ENCODE peak calls at places on chromosomes 5 and 9, in ten cellular contexts. One of them, this sample, is unnamed.

GRCh38 chr9:86943871-86944240 is 3.5 kb downstream of the GAS1 start:
- DNase-seq in fibroblast of lung: no peak
- DNase-seq in stomach: no peak
- DNase-seq in BE2C: no peak
- DNase-seq in HepG2: no peak
- DNase-seq in effector memory CD4-positive, alpha-beta T cell: no peak
- DNase-seq in BJ: no peak
- DNase-seq in GM06990: no peak
- DNase-seq in heart right ventricle: no peak
- DNase-seq in CD8-positive, alpha-beta T cell: no peak
- DNase-seq in this sample: no peak

GRCh38 chr5:11803436-11803835 is 100.8 kb downstream of the CTNND2 start:
- DNase-seq in fibroblast of lung: no peak
- DNase-seq in HepG2: no peak
- DNase-seq in CD8-positive, alpha-beta T cell: no peak
- DNase-seq in GM06990: no peak
- DNase-seq in BE2C: no peak
- DNase-seq in effector memory CD4-positive, alpha-beta T cell: no peak
- DNase-seq in stomach: no peak
- DNase-seq in heart right ventricle: no peak
- DNase-seq in BJ: no peak
- DNase-seq in this sample: no peak

GRCh38 chr5:65800775-65801174 is 78.8 kb downstream of the NLN start:
- DNase-seq in heart right ventricle: no peak
- DNase-seq in HepG2: no peak
- DNase-seq in CD8-positive, alpha-beta T cell: no peak
- DNase-seq in effector memory CD4-positive, alpha-beta T cell: no peak
- DNase-seq in BJ: no peak
- DNase-seq in stomach: no peak
- DNase-seq in fibroblast of lung: no peak
- DNase-seq in GM06990: no peak
- DNase-seq in BE2C: no peak
- DNase-seq in this sample: no peak

GRCh38 chr5:161064297-161064696 is 212.3 kb upstream of the ATP10B start:
- DNase-seq in effector memory CD4-positive, alpha-beta T cell: no peak
- DNase-seq in GM06990: no peak
- DNase-seq in BE2C: no peak
- DNase-seq in stomach: no peak
- DNase-seq in BJ: no peak
- DNase-seq in fibroblast of lung: no peak
- DNase-seq in CD8-positive, alpha-beta T cell: no peak
- DNase-seq in heart right ventricle: no peak
- DNase-seq in HepG2: no peak
- DNase-seq in this sample: no peak

GRCh38 chr9:35112257-35113020 is 3.2 kb downstream of the ATOSB start:
- DNase-seq in GM06990: no peak
- DNase-seq in stomach: no peak
- DNase-seq in effector memory CD4-positive, alpha-beta T cell: no peak
- DNase-seq in BJ: no peak
- DNase-seq in HepG2: no peak
- DNase-seq in fibroblast of lung: peak; percentile 75
- DNase-seq in BE2C: no peak
- DNase-seq in heart right ventricle: no peak
- DNase-seq in CD8-positive, alpha-beta T cell: no peak
- DNase-seq in this sample: no peak

GRCh38 chr5:1867114-1867814 is 15.5 kb downstream of the IRX4 start:
- DNase-seq in HepG2: no peak
- DNase-seq in BE2C: no peak
- DNase-seq in BJ: no peak
- DNase-seq in stomach: no peak
- DNase-seq in heart right ventricle: no peak
- DNase-seq in GM06990: no peak
- DNase-seq in effector memory CD4-positive, alpha-beta T cell: no peak
- DNase-seq in fibroblast of lung: no peak
- DNase-seq in CD8-positive, alpha-beta T cell: no peak
- DNase-seq in this sample: no peak

GRCh38 chr5:169263591-169263990 is 37.3 kb downstream of the SLIT3 start:
- DNase-seq in heart right ventricle: no peak
- DNase-seq in BE2C: no peak
- DNase-seq in BJ: no peak
- DNase-seq in CD8-positive, alpha-beta T cell: no peak
- DNase-seq in stomach: no peak
- DNase-seq in HepG2: no peak
- DNase-seq in fibroblast of lung: no peak
- DNase-seq in effector memory CD4-positive, alpha-beta T cell: no peak
- DNase-seq in GM06990: no peak
- DNase-seq in this sample: no peak

GRCh38 chr5:78691073-78691960 is 42.7 kb upstream of the LHFPL2 start:
- DNase-seq in stomach: no peak
- DNase-seq in BJ: no peak
- DNase-seq in GM06990: no peak
- DNase-seq in HepG2: no peak
- DNase-seq in BE2C: no peak
- DNase-seq in CD8-positive, alpha-beta T cell: no peak
- DNase-seq in heart right ventricle: no peak
- DNase-seq in effector memory CD4-positive, alpha-beta T cell: no peak
- DNase-seq in fibroblast of lung: peak; percentile 29
- DNase-seq in this sample: peak; percentile 29

GRCh38 chr5:67221487-67222242 is 25.1 kb upstream of the CD180 start:
- DNase-seq in heart right ventricle: no peak
- DNase-seq in GM06990: peak; percentile 62
- DNase-seq in effector memory CD4-positive, alpha-beta T cell: peak; percentile 34
- DNase-seq in BE2C: no peak
- DNase-seq in HepG2: no peak
- DNase-seq in fibroblast of lung: no peak
- DNase-seq in stomach: no peak
- DNase-seq in BJ: no peak
- DNase-seq in CD8-positive, alpha-beta T cell: peak; percentile 26
- DNase-seq in this sample: peak; percentile 48

GRCh38 chr5:65171645-65172044 is 310.1 kb downstream of the ADAMTS6 start:
- DNase-seq in GM06990: no peak
- DNase-seq in effector memory CD4-positive, alpha-beta T cell: no peak
- DNase-seq in HepG2: no peak
- DNase-seq in BJ: no peak
- DNase-seq in stomach: no peak
- DNase-seq in CD8-positive, alpha-beta T cell: no peak
- DNase-seq in heart right ventricle: no peak
- DNase-seq in BE2C: no peak
- DNase-seq in fibroblast of lung: no peak
- DNase-seq in this sample: no peak

GRCh38 chr9:96008502-96009222 is 133.2 kb downstream of the ERCC6L2 start:
- DNase-seq in BJ: no peak
- DNase-seq in BE2C: no peak
- DNase-seq in CD8-positive, alpha-beta T cell: no peak
- DNase-seq in GM06990: no peak
- DNase-seq in heart right ventricle: no peak
- DNase-seq in fibroblast of lung: peak; percentile 44
- DNase-seq in HepG2: no peak
- DNase-seq in effector memory CD4-positive, alpha-beta T cell: no peak
- DNase-seq in stomach: no peak
- DNase-seq in this sample: no peak

GRCh38 chr5:128378196-128378595 is 159.8 kb downstream of the FBN2 start:
- DNase-seq in stomach: no peak
- DNase-seq in BE2C: no peak
- DNase-seq in heart right ventricle: no peak
- DNase-seq in effector memory CD4-positive, alpha-beta T cell: no peak
- DNase-seq in BJ: no peak
- DNase-seq in GM06990: no peak
- DNase-seq in fibroblast of lung: no peak
- DNase-seq in CD8-positive, alpha-beta T cell: no peak
- DNase-seq in HepG2: no peak
- DNase-seq in this sample: no peak

GRCh38 chr5:54165687-54166086 is 144.7 kb downstream of the ARL15 start:
- DNase-seq in BE2C: no peak
- DNase-seq in stomach: no peak
- DNase-seq in BJ: no peak
- DNase-seq in heart right ventricle: no peak
- DNase-seq in GM06990: no peak
- DNase-seq in CD8-positive, alpha-beta T cell: no peak
- DNase-seq in HepG2: peak; percentile 11
- DNase-seq in fibroblast of lung: no peak
- DNase-seq in effector memory CD4-positive, alpha-beta T cell: no peak
- DNase-seq in this sample: no peak

GRCh38 chr5:54162184-54162583 is 148.2 kb downstream of the ARL15 start:
- DNase-seq in HepG2: no peak
- DNase-seq in fibroblast of lung: no peak
- DNase-seq in BJ: no peak
- DNase-seq in BE2C: no peak
- DNase-seq in stomach: no peak
- DNase-seq in CD8-positive, alpha-beta T cell: no peak
- DNase-seq in effector memory CD4-positive, alpha-beta T cell: no peak
- DNase-seq in heart right ventricle: no peak
- DNase-seq in GM06990: no peak
- DNase-seq in this sample: no peak

GRCh38 chr5:54159837-54160215 is 150.5 kb downstream of the ARL15 start:
- DNase-seq in CD8-positive, alpha-beta T cell: no peak
- DNase-seq in HepG2: no peak
- DNase-seq in fibroblast of lung: no peak
- DNase-seq in BJ: no peak
- DNase-seq in stomach: no peak
- DNase-seq in effector memory CD4-positive, alpha-beta T cell: no peak
- DNase-seq in heart right ventricle: no peak
- DNase-seq in GM06990: no peak
- DNase-seq in BE2C: no peak
- DNase-seq in this sample: no peak

GRCh38 chr5:54159153-54159836 is 151.1 kb downstream of the ARL15 start:
- DNase-seq in stomach: no peak
- DNase-seq in BJ: no peak
- DNase-seq in GM06990: no peak
- DNase-seq in HepG2: peak; percentile 7
- DNase-seq in fibroblast of lung: peak; percentile 14
- DNase-seq in BE2C: no peak
- DNase-seq in effector memory CD4-positive, alpha-beta T cell: no peak
- DNase-seq in heart right ventricle: no peak
- DNase-seq in CD8-positive, alpha-beta T cell: no peak
- DNase-seq in this sample: no peak

GRCh38 chr5:54160329-54160728 is 150.0 kb downstream of the ARL15 start:
- DNase-seq in stomach: no peak
- DNase-seq in fibroblast of lung: no peak
- DNase-seq in CD8-positive, alpha-beta T cell: no peak
- DNase-seq in BJ: no peak
- DNase-seq in BE2C: no peak
- DNase-seq in heart right ventricle: no peak
- DNase-seq in HepG2: no peak
- DNase-seq in effector memory CD4-positive, alpha-beta T cell: no peak
- DNase-seq in GM06990: no peak
- DNase-seq in this sample: no peak
- H3K36me3 ChIP-seq in stomach: no peaks in the 10 kb centered on the region
- H3K36me3 ChIP-seq in fibroblast of lung: no peaks in the 10 kb centered on the region
- H3K36me3 ChIP-seq in CD8-positive, alpha-beta T cell: no peaks in the 10 kb centered on the region
- H3K36me3 ChIP-seq in BJ: no peaks in the 10 kb centered on the region
- H3K36me3 ChIP-seq in BE2C: no peaks in the 10 kb centered on the region
- H3K36me3 ChIP-seq in heart right ventricle: no peaks in the 10 kb centered on the region
- H3K36me3 ChIP-seq in HepG2: no peaks in the 10 kb centered on the region
- H3K36me3 ChIP-seq in effector memory CD4-positive, alpha-beta T cell: no peaks in the 10 kb centered on the region
- H3K36me3 ChIP-seq in GM06990: no peaks in the 10 kb centered on the region
- H3K36me3 ChIP-seq in this sample: no peaks in the 10 kb centered on the region

DNA sequence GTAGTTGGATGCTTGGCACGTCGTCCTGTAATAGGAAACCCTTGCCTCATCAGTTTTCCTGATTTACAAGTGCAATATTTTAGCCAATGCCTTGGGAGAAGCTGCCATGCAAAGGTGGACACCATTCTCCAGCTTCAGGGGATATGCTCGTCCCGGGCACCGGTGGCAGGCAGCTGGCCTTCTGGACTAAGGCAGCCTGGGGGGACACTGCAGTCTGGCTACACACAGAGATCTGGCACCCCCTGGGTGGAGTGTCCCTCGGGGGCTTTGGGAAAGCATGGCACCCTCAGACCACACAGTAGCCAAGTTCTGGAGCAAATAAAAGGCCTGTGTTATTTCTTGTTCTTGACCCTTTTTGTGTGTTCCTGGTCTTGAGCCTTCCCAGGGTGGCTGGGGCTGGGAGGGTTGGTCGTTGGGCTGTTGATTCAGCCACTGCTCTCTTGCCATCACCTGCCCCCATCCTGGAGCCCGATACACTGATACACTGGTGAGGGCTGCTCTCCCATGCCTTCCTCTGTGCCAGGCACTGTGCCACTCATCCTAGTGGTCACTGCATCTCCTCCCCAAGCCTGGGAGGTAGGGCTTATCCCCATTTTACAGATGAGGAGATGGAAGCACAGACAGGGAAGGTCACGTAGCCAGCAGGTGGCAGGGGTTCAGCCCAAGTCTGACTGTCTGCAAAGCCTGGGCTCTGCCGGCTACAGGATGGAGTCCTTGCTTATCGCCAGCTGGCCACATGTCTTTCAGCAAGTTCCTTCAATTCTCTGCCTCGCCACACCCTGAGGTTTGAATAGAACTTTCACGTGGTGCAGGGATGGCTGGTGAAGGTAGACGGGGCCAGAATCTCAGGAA is 134.1 kb downstream of the RGS3 start:
- DNase-seq in CD8-positive, alpha-beta T cell: no peak
- DNase-seq in BJ: no peak
- DNase-seq in GM06990: no peak
- DNase-seq in stomach: no peak
- DNase-seq in heart right ventricle: no peak
- DNase-seq in HepG2: no peak
- DNase-seq in effector memory CD4-positive, alpha-beta T cell: no peak
- DNase-seq in fibroblast of lung: no peak
- DNase-seq in BE2C: no peak
- DNase-seq in this sample: no peak
- H3K4me3 ChIP-seq in CD8-positive, alpha-beta T cell: no peak overlapping the region
- H3K4me3 ChIP-seq in BJ: no peak overlapping the region
- H3K4me3 ChIP-seq in GM06990: no peak overlapping the region
- H3K4me3 ChIP-seq in stomach: no peak overlapping the region
- H3K4me3 ChIP-seq in heart right ventricle: peak overlapping the region; percentile 75
- H3K4me3 ChIP-seq in HepG2: no peak overlapping the region
- H3K4me3 ChIP-seq in effector memory CD4-positive, alpha-beta T cell: no peak overlapping the region
- H3K4me3 ChIP-seq in fibroblast of lung: peak overlapping the region; percentile 88
- H3K4me3 ChIP-seq in BE2C: no peak overlapping the region
- H3K4me3 ChIP-seq in this sample: no peak overlapping the region

DNA sequence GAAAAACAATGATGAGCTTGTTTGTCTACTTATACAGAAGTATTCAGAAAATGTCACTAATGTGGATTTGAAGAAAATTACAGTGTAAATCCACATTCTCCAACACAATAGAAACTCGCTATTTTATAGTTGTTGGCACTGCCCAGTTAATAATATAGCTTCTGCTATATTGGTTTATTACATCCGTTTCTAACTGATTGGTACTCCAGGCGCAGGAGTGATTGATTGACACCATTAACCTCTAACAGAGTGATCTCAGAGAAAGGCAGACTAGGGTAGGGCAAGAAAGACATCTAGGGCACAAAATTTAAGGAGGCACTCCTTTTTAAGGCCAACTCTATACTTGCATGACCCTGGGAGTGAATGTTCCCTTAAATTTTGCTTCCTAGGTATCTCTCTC is 84.0 kb upstream of the MIER3 start:
- DNase-seq in HepG2: no peak
- DNase-seq in fibroblast of lung: no peak
- DNase-seq in BE2C: no peak
- DNase-seq in GM06990: no peak
- DNase-seq in CD8-positive, alpha-beta T cell: no peak
- DNase-seq in stomach: no peak
- DNase-seq in heart right ventricle: no peak
- DNase-seq in effector memory CD4-positive, alpha-beta T cell: no peak
- DNase-seq in BJ: no peak
- DNase-seq in this sample: peak; percentile 65
- H3K36me3 ChIP-seq in HepG2: no peaks in the 10 kb centered on the region
- H3K36me3 ChIP-seq in fibroblast of lung: no peaks in the 10 kb centered on the region
- H3K36me3 ChIP-seq in BE2C: no peaks in the 10 kb centered on the region
- H3K36me3 ChIP-seq in GM06990: no peaks in the 10 kb centered on the region
- H3K36me3 ChIP-seq in CD8-positive, alpha-beta T cell: no peaks in the 10 kb centered on the region
- H3K36me3 ChIP-seq in stomach: no peaks in the 10 kb centered on the region
- H3K36me3 ChIP-seq in heart right ventricle: no peaks in the 10 kb centered on the region
- H3K36me3 ChIP-seq in effector memory CD4-positive, alpha-beta T cell: no peaks in the 10 kb centered on the region
- H3K36me3 ChIP-seq in BJ: no peaks in the 10 kb centered on the region
- H3K36me3 ChIP-seq in this sample: no peaks in the 10 kb centered on the region

GRCh38 chr9:136403538-136403914 is 3.6 kb upstream of the SNAPC4 start:
- DNase-seq in BJ: no peak
- DNase-seq in CD8-positive, alpha-beta T cell: peak; percentile 45
- DNase-seq in GM06990: peak; percentile 53
- DNase-seq in effector memory CD4-positive, alpha-beta T cell: peak; percentile 73
- DNase-seq in heart right ventricle: no peak
- DNase-seq in fibroblast of lung: no peak
- DNase-seq in BE2C: no peak
- DNase-seq in HepG2: no peak
- DNase-seq in stomach: no peak
- DNase-seq in this sample: peak; percentile 33
- H3K4me3 ChIP-seq in BJ: no peak overlapping the region
- H3K4me3 ChIP-seq in CD8-positive, alpha-beta T cell: peak overlapping the region; percentile 33
- H3K4me3 ChIP-seq in GM06990: peak overlapping the region; percentile 11
- H3K4me3 ChIP-seq in effector memory CD4-positive, alpha-beta T cell: no peak overlapping the region
- H3K4me3 ChIP-seq in heart right ventricle: no peak overlapping the region
- H3K4me3 ChIP-seq in fibroblast of lung: no peak overlapping the region
- H3K4me3 ChIP-seq in BE2C: no peak overlapping the region
- H3K4me3 ChIP-seq in HepG2: no peak overlapping the region
- H3K4me3 ChIP-seq in stomach: no peak overlapping the region
- H3K4me3 ChIP-seq in this sample: no peak overlapping the region